ENCODE peak calls at places on chromosomes 12 and 14, in seven cellular contexts. One of them, this sample, is unnamed.
A peak's percentile ranks its signal among the peaks of the same experiment; 100 is the strongest.

GRCh38 chr12:54565658-54566552 is 16.5 kb downstream of the PDE1B start:
- DNase-seq in right atrium auricular region: no peak
- DNase-seq in T-helper 17 cell: no peak
- DNase-seq in NCI-H526: no peak
- DNase-seq in NCI-H187: no peak
- DNase-seq in GM23248: no peak
- DNase-seq in HCEC 1CT: no peak
- DNase-seq in this sample: no peak

GRCh38 chr12:105523164-105524057 is 192.9 kb downstream of the C12orf75 start:
- DNase-seq in right atrium auricular region: peak; percentile 82
- DNase-seq in T-helper 17 cell: no peak
- DNase-seq in NCI-H526: no peak
- DNase-seq in NCI-H187: peak; percentile 4
- DNase-seq in GM23248: peak; percentile 97
- DNase-seq in HCEC 1CT: peak; percentile 80
- DNase-seq in this sample: no peak

GRCh38 chr12:64332296-64332695 is 58.3 kb downstream of the C12orf56 start:
- DNase-seq in right atrium auricular region: no peak
- DNase-seq in T-helper 17 cell: no peak
- DNase-seq in NCI-H526: no peak
- DNase-seq in NCI-H187: no peak
- DNase-seq in GM23248: no peak
- DNase-seq in HCEC 1CT: no peak
- DNase-seq in this sample: no peak

GRCh38 chr12:95820096-95820703 is 29.6 kb upstream of the NTN4 start:
- DNase-seq in right atrium auricular region: no peak
- DNase-seq in T-helper 17 cell: no peak
- DNase-seq in NCI-H526: peak; percentile 50
- DNase-seq in NCI-H187: no peak
- DNase-seq in GM23248: peak; percentile 76
- DNase-seq in HCEC 1CT: peak; percentile 52
- DNase-seq in this sample: no peak

GRCh38 chr12:4975574-4975973 is 65.9 kb downstream of the KCNA1 start:
- DNase-seq in right atrium auricular region: no peak
- DNase-seq in T-helper 17 cell: no peak
- DNase-seq in NCI-H526: peak; percentile 32
- DNase-seq in NCI-H187: peak; percentile 28
- DNase-seq in GM23248: no peak
- DNase-seq in HCEC 1CT: no peak
- DNase-seq in this sample: no peak

GRCh38 chr14:92692822-92693226 is 55.6 kb downstream of the LGMN start:
- DNase-seq in right atrium auricular region: no peak
- DNase-seq in T-helper 17 cell: no peak
- DNase-seq in NCI-H526: peak; percentile 50
- DNase-seq in NCI-H187: peak; percentile 58
- DNase-seq in GM23248: peak; percentile 20
- DNase-seq in HCEC 1CT: no peak
- DNase-seq in this sample: no peak

GRCh38 chr14:29810657-29811056 is 117.0 kb downstream of the PRKD1 start:
- DNase-seq in right atrium auricular region: no peak
- DNase-seq in T-helper 17 cell: no peak
- DNase-seq in NCI-H526: no peak
- DNase-seq in NCI-H187: no peak
- DNase-seq in GM23248: peak; percentile 26
- DNase-seq in HCEC 1CT: no peak
- DNase-seq in this sample: no peak

GRCh38 chr12:128789356-128789929 is 34.3 kb downstream of the SLC15A4 start:
- DNase-seq in right atrium auricular region: no peak
- DNase-seq in T-helper 17 cell: no peak
- DNase-seq in NCI-H526: no peak
- DNase-seq in NCI-H187: no peak
- DNase-seq in GM23248: no peak
- DNase-seq in HCEC 1CT: no peak
- DNase-seq in this sample: no peak

GRCh38 chr12:66269757-66270383 is 32.4 kb upstream of the HELB start:
- DNase-seq in right atrium auricular region: no peak
- DNase-seq in T-helper 17 cell: no peak
- DNase-seq in NCI-H526: peak; percentile 62
- DNase-seq in NCI-H187: no peak
- DNase-seq in GM23248: peak; percentile 79
- DNase-seq in HCEC 1CT: peak; percentile 63
- DNase-seq in this sample: no peak

GRCh38 chr14:33617154-33617553 is 333.7 kb downstream of the EGLN3 start:
- DNase-seq in right atrium auricular region: no peak
- DNase-seq in T-helper 17 cell: no peak
- DNase-seq in NCI-H526: no peak
- DNase-seq in NCI-H187: no peak
- DNase-seq in GM23248: peak; percentile 80
- DNase-seq in HCEC 1CT: no peak
- DNase-seq in this sample: no peak

GRCh38 chr12:6551496-6552139 is 4.2 kb downstream of the IFFO1 start:
- DNase-seq in right atrium auricular region: peak; percentile 77
- DNase-seq in T-helper 17 cell: no peak
- DNase-seq in NCI-H526: no peak
- DNase-seq in NCI-H187: no peak
- DNase-seq in GM23248: peak; percentile 95
- DNase-seq in HCEC 1CT: peak; percentile 68
- DNase-seq in this sample: no peak

GRCh38 chr14:72613196-72613974 is 280.5 kb downstream of the DPF3 start:
- DNase-seq in right atrium auricular region: peak; percentile 68
- DNase-seq in T-helper 17 cell: no peak
- DNase-seq in NCI-H526: no peak
- DNase-seq in NCI-H187: no peak
- DNase-seq in GM23248: peak; percentile 22
- DNase-seq in HCEC 1CT: no peak
- DNase-seq in this sample: no peak

GRCh38 chr12:41946106-41946505 is 198.6 kb downstream of the GXYLT1 start:
- DNase-seq in right atrium auricular region: no peak
- DNase-seq in T-helper 17 cell: no peak
- DNase-seq in NCI-H526: no peak
- DNase-seq in NCI-H187: no peak
- DNase-seq in GM23248: no peak
- DNase-seq in HCEC 1CT: no peak
- DNase-seq in this sample: no peak

GRCh38 chr12:52182456-52182855 is 9.4 kb downstream of the KRT80 start:
- DNase-seq in right atrium auricular region: no peak
- DNase-seq in T-helper 17 cell: no peak
- DNase-seq in NCI-H526: no peak
- DNase-seq in NCI-H187: no peak
- DNase-seq in GM23248: no peak
- DNase-seq in HCEC 1CT: no peak
- DNase-seq in this sample: no peak

This sample was measured in T-helper 1 cell.